ENCODE peak calls at places on chromosomes 12 and 14, in seven cellular contexts. B is HS-27A; R is lower leg skin; U is CD8-positive, alpha-beta memory T cell; I is kidney glomerular epithelial cell; Z is GM20000; F is aorta. D is an unnamed sample.

GRCh38 chr14:104244221-104245011 is 106.0 kb downstream of the KIF26A start:
- DNase-seq in B (no peak), R (no peak), U (no peak), I (no peak), Z (no peak), F (peak; percentile 8), D (peak; percentile 30)

GRCh38 chr12:4112290-4112689 is 161.3 kb upstream of the CCND2 start:
- DNase-seq in B (no peak), R (no peak), U (no peak), I (no peak), Z (no peak), F (no peak), D (no peak)

GRCh38 chr12:111443586-111443985 is 37.9 kb downstream of the SH2B3 start:
- DNase-seq in B (no peak), R (no peak), U (no peak), I (no peak), Z (no peak), F (no peak), D (no peak)

GRCh38 chr14:97584528-97584927 is 787.3 kb downstream of the VRK1 start:
- DNase-seq in B (no peak), R (no peak), U (no peak), I (no peak), Z (no peak), F (no peak), D (no peak)

GRCh38 chr14:105914738-105915385 is 388.5 kb downstream of the TMEM121 start:
- DNase-seq in B (no peak), R (no peak), U (no peak), I (no peak), Z (no peak), F (peak; percentile 34), D (no peak)

GRCh38 chr12:6295187-6295811 is 15.2 kb upstream of the PLEKHG6 start:
- DNase-seq in B (no peak), R (no peak), U (no peak), I (peak; percentile 70), Z (no peak), F (no peak), D (peak; percentile 88)

GRCh38 chr12:60257063-60257462 is 661.2 kb downstream of the SLC16A7 start:
- DNase-seq in B (peak; percentile 75), R (no peak), U (no peak), I (peak; percentile 75), Z (no peak), F (no peak), D (peak; percentile 47)

GRCh38 chr12:12214635-12215131 is 52.2 kb downstream of the LRP6 start:
- DNase-seq in B (no peak), R (no peak), U (no peak), I (peak; percentile 24), Z (no peak), F (no peak), D (no peak)

GRCh38 chr12:80041071-80041470 is 58.3 kb upstream of the OTOGL start:
- DNase-seq in B (no peak), R (no peak), U (no peak), I (peak; percentile 0), Z (no peak), F (no peak), D (no peak)

GRCh38 chr12:104354868-104355570 is 51.5 kb downstream of the EID3 start:
- DNase-seq in B (no peak), R (no peak), U (no peak), I (no peak), Z (no peak), F (no peak), D (no peak)

GRCh38 chr12:6078378-6079083 is 45.9 kb downstream of the VWF start:
- DNase-seq in B (no peak), R (no peak), U (no peak), I (no peak), Z (peak; percentile 41), F (no peak), D (peak; percentile 75)

GRCh38 chr14:105419305-105420091 is at the start of gene MTA1:
- DNase-seq in B (no peak), R (no peak), U (peak; percentile 43), I (peak; percentile 3), Z (peak; percentile 96), F (no peak), D (no peak)

GRCh38 chr12:130655881-130656280 is 60.2 kb downstream of the RIMBP2 start:
- DNase-seq in B (no peak), R (no peak), U (no peak), I (no peak), Z (no peak), F (no peak), D (no peak)

GRCh38 chr12:52173526-52173925 is 18.3 kb downstream of the KRT80 start:
- DNase-seq in B (no peak), R (no peak), U (no peak), I (no peak), Z (no peak), F (no peak), D (no peak)

GRCh38 chr12:114163766-114164165 is 197.6 kb upstream of the RBM19 start:
- DNase-seq in B (no peak), R (no peak), U (no peak), I (no peak), Z (no peak), F (no peak), D (peak; percentile 47)

GRCh38 chr14:99735189-99736135 is 51.4 kb downstream of the CYP46A1 start:
- DNase-seq in B (no peak), R (no peak), U (no peak), I (no peak), Z (no peak), F (peak; percentile 29), D (no peak)

GRCh38 chr14:47710581-47710980 is 35.2 kb upstream of the MDGA2 start:
- DNase-seq in B (no peak), R (no peak), U (no peak), I (no peak), Z (no peak), F (no peak), D (no peak)

GRCh38 chr14:94548999-94549985 is 11.9 kb upstream of the SERPINA4 start:
- DNase-seq in B (no peak), R (peak; percentile 38), U (peak; percentile 27), I (peak; percentile 24), Z (peak; percentile 60), F (no peak), D (peak; percentile 50)

GRCh38 chr12:47222960-47223847 is 143.4 kb upstream of the AMIGO2 start:
- DNase-seq in B (no peak), R (no peak), U (no peak), I (no peak), Z (no peak), F (no peak), D (no peak)